ENCODE peak calls at places on chromosome 7, in six cellular contexts. One of them, this sample, is unnamed. For H3K36me3, the result is how much of the 10 kb centered on the place peaks cover.

GRCh38 chr7:104431930-104432329 is 103.5 kb downstream of the LHFPL3 start:
- DNase-seq in lower lobe of right lung: no peak
- DNase-seq in right lobe of liver: no peak
- DNase-seq in CD8-positive, alpha-beta T cell: no peak
- DNase-seq in heart left ventricle: no peak
- DNase-seq in endothelial cell of umbilical vein: no peak
- DNase-seq in this sample: no peak

GRCh38 chr7:155816192-155816508 is 3.9 kb upstream of the SHH start:
- DNase-seq in CD8-positive, alpha-beta T cell: no peak
- DNase-seq in heart left ventricle: no peak
- DNase-seq in right lobe of liver: no peak
- DNase-seq in endothelial cell of umbilical vein: no peak
- DNase-seq in lower lobe of right lung: peak
- DNase-seq in this sample: no peak

GRCh38 chr7:121516791-121517305 is 120.7 kb upstream of the FAM3C start:
- DNase-seq in lower lobe of right lung: no peak
- DNase-seq in heart left ventricle: no peak
- DNase-seq in right lobe of liver: no peak
- DNase-seq in CD8-positive, alpha-beta T cell: no peak
- DNase-seq in endothelial cell of umbilical vein: no peak
- DNase-seq in this sample: no peak

GRCh38 chr7:121336579-121336978 is 7.8 kb downstream of the WNT16 start:
- DNase-seq in right lobe of liver: no peak
- DNase-seq in heart left ventricle: no peak
- DNase-seq in lower lobe of right lung: no peak
- DNase-seq in endothelial cell of umbilical vein: no peak
- DNase-seq in CD8-positive, alpha-beta T cell: no peak
- DNase-seq in this sample: no peak

GRCh38 chr7:104007614-104008013 is 18.2 kb upstream of the RELN start:
- DNase-seq in endothelial cell of umbilical vein: no peak
- DNase-seq in lower lobe of right lung: no peak
- DNase-seq in right lobe of liver: no peak
- DNase-seq in heart left ventricle: no peak
- DNase-seq in CD8-positive, alpha-beta T cell: no peak
- DNase-seq in this sample: no peak

GRCh38 chr7:47453093-47454056 is 128.5 kb downstream of the TNS3 start:
- DNase-seq in CD8-positive, alpha-beta T cell: no peak
- DNase-seq in right lobe of liver: peak
- DNase-seq in lower lobe of right lung: peak
- DNase-seq in endothelial cell of umbilical vein: peak
- DNase-seq in heart left ventricle: peak
- DNase-seq in this sample: peak

GRCh38 chr7:155587486-155587885 is 41.1 kb upstream of the CNPY1 start:
- DNase-seq in endothelial cell of umbilical vein: no peak
- DNase-seq in right lobe of liver: peak
- DNase-seq in heart left ventricle: no peak
- DNase-seq in CD8-positive, alpha-beta T cell: no peak
- DNase-seq in lower lobe of right lung: no peak
- DNase-seq in this sample: no peak

GRCh38 chr7:131284702-131285419 is 42.8 kb upstream of the MKLN1 start:
- DNase-seq in endothelial cell of umbilical vein: peak
- DNase-seq in heart left ventricle: no peak
- DNase-seq in CD8-positive, alpha-beta T cell: no peak
- DNase-seq in lower lobe of right lung: peak
- DNase-seq in right lobe of liver: no peak
- DNase-seq in this sample: peak

GRCh38 chr7:8274589-8274988 is 12.6 kb upstream of the ICA1 start:
- DNase-seq in CD8-positive, alpha-beta T cell: no peak
- DNase-seq in lower lobe of right lung: no peak
- DNase-seq in right lobe of liver: no peak
- DNase-seq in heart left ventricle: no peak
- DNase-seq in endothelial cell of umbilical vein: no peak
- DNase-seq in this sample: no peak

GRCh38 chr7:39405591-39405990 is 160.6 kb upstream of the YAE1 start:
- DNase-seq in endothelial cell of umbilical vein: no peak
- DNase-seq in heart left ventricle: no peak
- DNase-seq in CD8-positive, alpha-beta T cell: no peak
- DNase-seq in right lobe of liver: peak
- DNase-seq in lower lobe of right lung: no peak
- DNase-seq in this sample: no peak

GRCh38 chr7:41143074-41143473 is 559.8 kb downstream of the INHBA start:
- DNase-seq in CD8-positive, alpha-beta T cell: no peak
- DNase-seq in lower lobe of right lung: no peak
- DNase-seq in endothelial cell of umbilical vein: no peak
- DNase-seq in right lobe of liver: no peak
- DNase-seq in heart left ventricle: no peak
- DNase-seq in this sample: no peak

GRCh38 chr7:3013975-3014792 is 29.5 kb downstream of the CARD11 start:
- DNase-seq in CD8-positive, alpha-beta T cell: no peak
- DNase-seq in right lobe of liver: no peak
- DNase-seq in endothelial cell of umbilical vein: no peak
- DNase-seq in heart left ventricle: no peak
- DNase-seq in lower lobe of right lung: no peak
- DNase-seq in this sample: no peak

GRCh38 chr7:105429746-105430612 is 41.3 kb upstream of the SRPK2 start:
- DNase-seq in CD8-positive, alpha-beta T cell: peak
- DNase-seq in endothelial cell of umbilical vein: peak
- DNase-seq in heart left ventricle: peak
- DNase-seq in right lobe of liver: no peak
- DNase-seq in lower lobe of right lung: no peak
- DNase-seq in this sample: no peak

GRCh38 chr7:100694196-100694745 is at the start of gene GIGYF1:
- DNase-seq in right lobe of liver: peak
- DNase-seq in endothelial cell of umbilical vein: peak
- DNase-seq in lower lobe of right lung: peak
- DNase-seq in heart left ventricle: peak
- DNase-seq in CD8-positive, alpha-beta T cell: peak
- DNase-seq in this sample: peak

GRCh38 chr7:2541291-2542010 is 13.9 kb downstream of the BRAT1 start:
- DNase-seq in lower lobe of right lung: peak
- DNase-seq in heart left ventricle: peak
- DNase-seq in endothelial cell of umbilical vein: no peak
- DNase-seq in right lobe of liver: no peak
- DNase-seq in CD8-positive, alpha-beta T cell: no peak
- DNase-seq in this sample: no peak

GRCh38 chr7:44769381-44770209 is 20.9 kb downstream of the ZMIZ2 start:
- DNase-seq in lower lobe of right lung: no peak
- DNase-seq in heart left ventricle: no peak
- DNase-seq in CD8-positive, alpha-beta T cell: peak
- DNase-seq in right lobe of liver: no peak
- DNase-seq in endothelial cell of umbilical vein: no peak
- DNase-seq in this sample: no peak

GRCh38 chr7:27917774-27918314 is 177.9 kb downstream of the TAX1BP1 start:
- DNase-seq in endothelial cell of umbilical vein: peak
- DNase-seq in heart left ventricle: no peak
- DNase-seq in lower lobe of right lung: no peak
- DNase-seq in right lobe of liver: no peak
- DNase-seq in CD8-positive, alpha-beta T cell: no peak
- DNase-seq in this sample: no peak

GRCh38 chr7:37352974-37353948 is 95.4 kb downstream of the ELMO1 start:
- DNase-seq in right lobe of liver: no peak
- DNase-seq in heart left ventricle: no peak
- DNase-seq in endothelial cell of umbilical vein: no peak
- DNase-seq in lower lobe of right lung: no peak
- DNase-seq in CD8-positive, alpha-beta T cell: peak
- DNase-seq in this sample: no peak

GRCh38 chr7:143289421-143289820 is 1.3 kb downstream of the CASP2 start:
- DNase-seq in endothelial cell of umbilical vein: no peak
- DNase-seq in lower lobe of right lung: no peak
- DNase-seq in heart left ventricle: no peak
- DNase-seq in right lobe of liver: no peak
- DNase-seq in CD8-positive, alpha-beta T cell: no peak
- DNase-seq in this sample: no peak

GRCh38 chr7:47039899-47040298 is 542.0 kb downstream of the TNS3 start:
- DNase-seq in lower lobe of right lung: no peak
- DNase-seq in endothelial cell of umbilical vein: peak
- DNase-seq in CD8-positive, alpha-beta T cell: no peak
- DNase-seq in heart left ventricle: peak
- DNase-seq in right lobe of liver: no peak
- DNase-seq in this sample: no peak

GRCh38 chr7:2529161-2530075 is 9.8 kb downstream of the LFNG start:
- DNase-seq in CD8-positive, alpha-beta T cell: peak
- DNase-seq in right lobe of liver: no peak
- DNase-seq in lower lobe of right lung: peak
- DNase-seq in endothelial cell of umbilical vein: peak
- DNase-seq in heart left ventricle: peak
- DNase-seq in this sample: peak

GRCh38 chr7:56092789-56093531 is at the start of gene PHKG1:
- DNase-seq in heart left ventricle: peak
- DNase-seq in CD8-positive, alpha-beta T cell: no peak
- DNase-seq in lower lobe of right lung: peak
- DNase-seq in right lobe of liver: peak
- DNase-seq in endothelial cell of umbilical vein: peak
- DNase-seq in this sample: peak

GRCh38 chr7:85464042-85464651 is 277.3 kb upstream of the SEMA3D start:
- DNase-seq in right lobe of liver: no peak
- DNase-seq in CD8-positive, alpha-beta T cell: no peak
- DNase-seq in heart left ventricle: no peak
- DNase-seq in lower lobe of right lung: no peak
- DNase-seq in endothelial cell of umbilical vein: peak
- DNase-seq in this sample: no peak

GRCh38 chr7:128053023-128053422 is 21.8 kb upstream of the LRRC4 start:
- DNase-seq in lower lobe of right lung: no peak
- DNase-seq in CD8-positive, alpha-beta T cell: no peak
- DNase-seq in right lobe of liver: no peak
- DNase-seq in endothelial cell of umbilical vein: peak
- DNase-seq in heart left ventricle: no peak
- DNase-seq in this sample: no peak

GRCh38 chr7:157404845-157405481 is 68.2 kb downstream of the DNAJB6 start:
- DNase-seq in heart left ventricle: no peak
- DNase-seq in right lobe of liver: no peak
- DNase-seq in CD8-positive, alpha-beta T cell: no peak
- DNase-seq in endothelial cell of umbilical vein: peak
- DNase-seq in lower lobe of right lung: no peak
- DNase-seq in this sample: peak
- H3K36me3 ChIP-seq in heart left ventricle: under half
- H3K36me3 ChIP-seq in right lobe of liver: under half
- H3K36me3 ChIP-seq in CD8-positive, alpha-beta T cell: under half
- H3K36me3 ChIP-seq in endothelial cell of umbilical vein: under half
- H3K36me3 ChIP-seq in lower lobe of right lung: under half
- H3K36me3 ChIP-seq in this sample: under half

DNA sequence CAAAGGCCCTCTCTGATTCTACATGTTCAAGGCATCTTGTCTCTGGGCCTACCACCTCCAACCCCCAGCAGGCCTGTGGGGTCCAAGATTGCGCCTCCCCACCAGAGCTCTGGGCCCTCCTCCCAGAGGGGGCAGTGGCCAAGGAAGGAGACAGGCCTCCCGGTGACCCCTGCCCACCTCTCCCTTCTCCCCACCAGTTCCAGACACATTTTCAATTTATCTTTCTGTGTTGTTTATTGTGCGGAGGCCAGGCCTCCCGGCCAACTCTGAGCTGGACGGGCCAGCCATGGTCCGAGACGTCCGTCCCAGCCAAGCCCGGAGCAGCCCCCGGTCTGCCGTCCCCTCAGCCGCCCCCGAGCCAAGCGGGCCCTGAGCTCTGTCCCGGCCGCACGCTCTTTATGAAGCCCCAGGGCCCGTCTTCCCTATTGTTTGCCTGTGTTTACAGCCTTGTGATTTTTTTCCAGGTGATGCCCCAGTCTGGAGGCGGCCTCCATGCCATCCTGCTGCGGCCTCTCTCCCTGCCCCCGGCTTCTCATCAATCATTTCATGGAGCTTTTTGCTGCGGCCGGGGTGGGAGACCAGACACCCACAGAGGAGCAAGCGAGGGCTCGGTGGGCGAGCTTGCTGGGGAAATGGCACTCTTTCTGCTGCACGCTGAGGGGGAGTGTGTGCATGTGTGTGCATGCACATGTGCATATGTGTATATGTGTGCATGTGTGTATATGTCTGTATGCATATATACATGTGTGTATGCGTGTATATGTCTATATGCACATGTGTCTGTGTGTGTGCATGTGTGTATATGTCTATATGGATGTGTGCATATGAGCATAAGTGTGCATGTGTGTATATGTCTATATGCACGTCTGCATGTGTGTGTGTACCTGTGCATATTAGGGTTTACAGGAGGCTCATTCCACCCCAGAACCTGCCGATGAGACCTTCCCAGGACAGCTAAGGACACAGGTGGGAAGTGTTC is 52.7 kb upstream of the ELN start:
- DNase-seq in right lobe of liver: peak
- DNase-seq in endothelial cell of umbilical vein: no peak
- DNase-seq in lower lobe of right lung: peak
- DNase-seq in CD8-positive, alpha-beta T cell: no peak
- DNase-seq in heart left ventricle: peak
- DNase-seq in this sample: peak
- H3K27ac ChIP-seq in right lobe of liver: no peak
- H3K27ac ChIP-seq in endothelial cell of umbilical vein: no peak
- H3K27ac ChIP-seq in lower lobe of right lung: no peak
- H3K27ac ChIP-seq in CD8-positive, alpha-beta T cell: no peak
- H3K27ac ChIP-seq in heart left ventricle: no peak
- H3K27ac ChIP-seq in this sample: no peak

DNA sequence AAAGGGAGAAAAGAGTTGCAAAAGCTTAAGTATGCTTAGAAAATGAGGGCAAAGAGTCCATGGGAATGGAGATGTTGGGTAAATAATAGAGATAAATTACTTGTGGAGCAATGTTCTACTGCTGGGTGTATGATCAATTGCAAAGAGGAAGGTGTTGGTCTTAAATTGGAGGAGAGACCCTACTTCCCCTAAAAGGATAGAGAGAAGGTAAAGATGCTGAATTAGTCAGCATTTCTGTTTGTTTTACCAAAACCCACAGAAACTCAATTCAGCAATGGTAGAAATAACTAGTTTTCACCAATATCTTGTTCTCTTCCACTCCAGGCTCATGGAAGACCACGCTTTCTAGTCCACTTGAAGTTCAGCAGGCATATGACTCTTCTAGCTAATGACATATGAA is 32.1 kb downstream of the ASB4 start:
- DNase-seq in endothelial cell of umbilical vein: no peak
- DNase-seq in heart left ventricle: no peak
- DNase-seq in CD8-positive, alpha-beta T cell: no peak
- DNase-seq in right lobe of liver: no peak
- DNase-seq in lower lobe of right lung: no peak
- DNase-seq in this sample: no peak
- TF ChIP-seq CTCF in endothelial cell of umbilical vein: no peak
- TF ChIP-seq CTCF in heart left ventricle: no peak
- TF ChIP-seq CTCF in CD8-positive, alpha-beta T cell: no peak
- TF ChIP-seq CTCF in right lobe of liver: no peak
- TF ChIP-seq CTCF in lower lobe of right lung: no peak
- TF ChIP-seq CTCF in this sample: no peak

DNA sequence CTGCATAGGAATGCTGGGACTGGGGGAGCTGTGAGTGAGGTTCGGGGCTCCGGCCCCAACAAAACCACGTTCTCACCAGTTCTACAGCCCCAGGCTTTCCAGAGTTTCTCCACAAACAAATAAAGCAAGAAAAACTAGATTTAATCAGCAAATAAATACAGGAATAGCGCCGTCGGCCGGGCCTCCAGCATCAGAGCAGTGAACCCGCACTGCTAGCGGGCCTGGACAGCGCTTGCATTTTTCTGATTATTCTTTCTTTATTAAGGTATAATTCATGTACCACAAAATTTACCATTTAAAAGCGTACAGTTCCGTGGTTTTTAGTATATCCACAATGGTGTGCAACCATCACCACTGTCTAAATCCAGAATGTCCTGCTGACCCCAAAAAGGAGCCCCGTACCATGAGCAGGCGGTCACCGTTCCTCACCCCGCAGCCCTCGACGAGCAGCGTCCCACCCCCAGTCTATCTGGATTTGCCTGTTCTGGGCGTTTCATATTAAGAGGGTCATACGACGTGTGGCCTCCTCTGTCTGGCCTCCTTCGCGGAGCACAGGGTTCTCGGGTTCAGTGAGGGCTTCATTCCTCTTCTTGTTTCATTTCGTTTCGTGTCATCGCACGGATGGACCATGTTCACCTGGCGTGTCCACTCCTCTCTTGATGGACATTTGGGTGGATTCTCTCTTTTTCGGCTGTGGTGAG is 35.5 kb upstream of the FOXL3 start:
- DNase-seq in heart left ventricle: no peak
- DNase-seq in right lobe of liver: no peak
- DNase-seq in CD8-positive, alpha-beta T cell: no peak
- DNase-seq in endothelial cell of umbilical vein: no peak
- DNase-seq in lower lobe of right lung: peak
- DNase-seq in this sample: peak
- H3K36me3 ChIP-seq in heart left ventricle: half or more
- H3K36me3 ChIP-seq in right lobe of liver: half or more
- H3K36me3 ChIP-seq in CD8-positive, alpha-beta T cell: under half
- H3K36me3 ChIP-seq in endothelial cell of umbilical vein: under half
- H3K36me3 ChIP-seq in lower lobe of right lung: half or more
- H3K36me3 ChIP-seq in this sample: half or more

This sample was measured in psoas muscle.